ENCODE peak calls at places on chromosomes 7 and 10, in five cellular contexts. W is IMR-90, O is neuronal stem cell, U is mesenchymal stem cell, Y is trophoblast cell. S is an unnamed sample.

GRCh38 chr7:141268614-141269013 is 194.8 kb downstream of the TMEM178B start:
- DNase-seq in Y (no peak), U (no peak), W (no peak), O (no peak), S (no peak)

GRCh38 chr7:65251851-65252620 is 121.6 kb upstream of the ZNF92 start:
- DNase-seq in Y (peak; percentile 62), U (peak; percentile 57), W (peak; percentile 19), O (peak; percentile 80), S (peak; percentile 97)

GRCh38 chr10:62414359-62414758 is 40.2 kb downstream of the ZNF365 start:
- DNase-seq in U (no peak), Y (no peak), W (no peak), O (no peak), S (peak; percentile 27)

GRCh38 chr10:106573106-106573505 is 591.4 kb downstream of the SORCS1 start:
- DNase-seq in O (no peak), W (peak; percentile 69), Y (no peak), U (no peak), S (peak; percentile 39)

GRCh38 chr7:104153287-104153686 is 54.5 kb downstream of the ORC5 start:
- DNase-seq in W (no peak), U (no peak), O (no peak), Y (no peak), S (no peak)

GRCh38 chr10:132446661-132447445 is 49.9 kb downstream of the PWWP2B start:
- DNase-seq in Y (peak; percentile 81), W (peak; percentile 19), U (peak; percentile 52), O (no peak), S (peak; percentile 60)

GRCh38 chr7:143906895-143907294 is 4.9 kb upstream of the TCAF1 start:
- DNase-seq in Y (peak; percentile 79), W (no peak), O (peak; percentile 54), U (no peak), S (peak; percentile 83)

GRCh38 chr7:76262683-76263402 is 39.6 kb upstream of the HSPB1 start:
- DNase-seq in O (peak; percentile 62), U (peak; percentile 69), W (peak; percentile 60), Y (peak; percentile 65), S (peak; percentile 85)

GRCh38 chr7:47786557-47787248 is 161.6 kb downstream of the PKD1L1 start:
- DNase-seq in W (peak; percentile 99), U (peak; percentile 99), Y (peak; percentile 98), O (peak; percentile 35), S (peak; percentile 93)

GRCh38 chr10:92387289-92387940 is 96.4 kb downstream of the MARCHF5 start:
- DNase-seq in O (peak; percentile 88), Y (peak; percentile 68), U (peak; percentile 78), W (peak; percentile 75), S (peak; percentile 98)

GRCh38 chr10:75021851-75022250 is 89.6 kb upstream of the SAMD8 start:
- DNase-seq in W (no peak), Y (no peak), O (no peak), U (no peak), S (no peak)

GRCh38 chr10:4670737-4671136 is 155.3 kb upstream of the AKR1E2 start:
- DNase-seq in Y (peak; percentile 82), O (no peak), U (peak; percentile 34), W (peak; percentile 41), S (no peak)

GRCh38 chr7:33050425-33051318 is 11.9 kb downstream of the NT5C3A start:
- DNase-seq in Y (peak; percentile 78), W (peak; percentile 59), U (peak; percentile 65), O (no peak), S (peak; percentile 47)

GRCh38 chr10:27240891-27241639 is 468 bp upstream of the ACBD5 start:
- DNase-seq in W (no peak), Y (peak; percentile 59), U (peak; percentile 44), O (peak; percentile 47), S (peak; percentile 80)

GRCh38 chr10:111103196-111103595 is 26.4 kb downstream of the ADRA2A start:
- DNase-seq in O (no peak), Y (no peak), W (no peak), U (no peak), S (no peak)

GRCh38 chr7:103540986-103541385 is 95.0 kb upstream of the SLC26A5 start:
- DNase-seq in W (no peak), U (no peak), Y (no peak), O (no peak), S (no peak)

GRCh38 chr7:2029936-2030335 is 202.8 kb downstream of the MAD1L1 start:
- DNase-seq in U (no peak), O (no peak), Y (no peak), W (no peak), S (no peak)

GRCh38 chr10:44566786-44567185 is 181.9 kb upstream of the CXCL12 start:
- DNase-seq in Y (no peak), O (no peak), U (no peak), W (no peak), S (no peak)

GRCh38 chr10:47332946-47333345 is 10.7 kb downstream of the GDF2 start:
- DNase-seq in U (no peak), Y (peak; percentile 24), W (peak; percentile 31), O (no peak), S (no peak)
- H3K4me3 ChIP-seq in U (no peak overlapping the region), Y (no peak overlapping the region), W (no peak overlapping the region), O (no peak overlapping the region), S (no peak overlapping the region)

GRCh38 chr7:151061241-151062110 is 2.1 kb downstream of the SLC4A2 start:
- DNase-seq in U (peak; percentile 34), O (no peak), Y (no peak), W (no peak), S (peak; percentile 64)
- H3K18ac ChIP-seq in U (peak overlapping the region; percentile 44), O (peak overlapping the region; percentile 90), Y (peak overlapping the region; percentile 17), W (no peak overlapping the region), S (peak overlapping the region; percentile 8)

DNA sequence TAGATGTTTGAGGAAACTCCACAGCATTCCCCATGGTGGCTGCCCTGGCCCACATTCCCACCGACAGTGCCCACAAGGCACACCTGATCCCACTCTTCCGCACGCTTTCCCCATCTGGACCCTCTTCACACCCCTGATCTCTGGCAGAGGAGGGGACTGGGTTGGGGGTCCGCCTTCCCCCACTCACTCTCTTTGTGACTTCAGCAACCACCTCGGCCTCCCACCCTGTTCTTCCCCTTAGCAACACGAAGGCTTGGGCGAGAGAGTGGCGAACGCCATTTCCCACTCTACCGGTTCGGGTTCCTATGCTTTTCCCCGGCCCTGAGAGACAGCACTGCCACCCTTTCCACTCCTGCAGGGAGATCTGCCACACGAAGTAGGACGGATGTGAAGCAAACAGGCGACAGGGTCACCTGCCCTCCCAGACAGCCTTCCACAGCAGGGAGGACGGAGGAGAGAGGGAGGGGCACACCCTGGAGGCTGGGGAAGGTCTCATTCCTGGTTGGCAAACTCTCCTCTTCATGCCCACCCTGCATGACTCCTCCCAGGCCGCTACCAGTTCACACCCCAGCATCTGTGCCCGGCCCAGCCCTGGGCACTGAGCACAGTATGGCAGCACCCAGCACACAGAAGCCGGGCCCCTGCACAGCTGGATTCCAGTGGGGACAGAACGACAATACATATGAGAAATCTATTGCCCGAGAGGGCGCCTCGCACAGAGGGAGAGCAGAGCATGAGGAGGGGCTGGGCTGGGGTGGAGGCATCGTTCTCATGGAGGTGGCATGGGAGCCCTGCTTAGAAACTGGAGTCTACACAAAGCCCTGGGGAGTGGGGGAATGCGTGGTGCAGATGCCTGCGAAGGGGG is 93.5 kb downstream of the PAXIP1 start:
- DNase-seq in U (no peak), W (no peak), O (no peak), Y (no peak), S (no peak)
- H3K4me3 ChIP-seq in U (no peak overlapping the region), W (no peak overlapping the region), O (no peak overlapping the region), Y (no peak overlapping the region), S (no peak overlapping the region)

GRCh38 chr10:18137111-18137510 is 3.1 kb upstream of the CACNB2 start:
- DNase-seq in W (no peak), U (no peak), Y (no peak), O (no peak), S (no peak)

GRCh38 chr10:18140149-18140956 is at the start of gene CACNB2:
- DNase-seq in U (peak; percentile 34), O (peak; percentile 52), Y (peak; percentile 42), W (peak; percentile 51), S (peak; percentile 77)

GRCh38 chr10:18142151-18142550 is 1.9 kb downstream of the CACNB2 start:
- DNase-seq in Y (no peak), W (no peak), U (no peak), O (no peak), S (no peak)

GRCh38 chr10:18144928-18145327 is 4.7 kb downstream of the CACNB2 start:
- DNase-seq in W (no peak), Y (peak; percentile 14), U (peak; percentile 33), O (no peak), S (peak; percentile 62)

GRCh38 chr10:18140957-18141888 is 999 bp downstream of the CACNB2 start:
- DNase-seq in Y (peak; percentile 31), O (no peak), U (no peak), W (no peak), S (peak; percentile 63)
- H3K18ac ChIP-seq in Y (peak overlapping the region; percentile 27), O (peak overlapping the region; percentile 94), U (peak overlapping the region; percentile 66), W (no peak overlapping the region), S (peak overlapping the region; percentile 64)

GRCh38 chr10:123991622-123992570 is 100.3 kb upstream of the CPXM2 start:
- DNase-seq in Y (no peak), W (no peak), O (no peak), U (no peak), S (no peak)
- H3K4me3 ChIP-seq in Y (no peak overlapping the region), W (no peak overlapping the region), O (no peak overlapping the region), U (no peak overlapping the region), S (no peak overlapping the region)

GRCh38 chr10:101618871-101619270 is 30.8 kb downstream of the DPCD start:
- DNase-seq in U (no peak), W (no peak), O (no peak), Y (no peak), S (no peak)

GRCh38 chr10:101617824-101618568 is 29.9 kb downstream of the DPCD start:
- DNase-seq in W (no peak), Y (no peak), O (no peak), U (no peak), S (no peak)

GRCh38 chr10:101616415-101617101 is 28.4 kb downstream of the DPCD start:
- DNase-seq in Y (no peak), O (no peak), U (no peak), W (no peak), S (peak; percentile 72)

GRCh38 chr10:101617102-101617823 is 29.1 kb downstream of the DPCD start:
- DNase-seq in W (no peak), O (no peak), U (no peak), Y (no peak), S (peak; percentile 66)

DNA sequence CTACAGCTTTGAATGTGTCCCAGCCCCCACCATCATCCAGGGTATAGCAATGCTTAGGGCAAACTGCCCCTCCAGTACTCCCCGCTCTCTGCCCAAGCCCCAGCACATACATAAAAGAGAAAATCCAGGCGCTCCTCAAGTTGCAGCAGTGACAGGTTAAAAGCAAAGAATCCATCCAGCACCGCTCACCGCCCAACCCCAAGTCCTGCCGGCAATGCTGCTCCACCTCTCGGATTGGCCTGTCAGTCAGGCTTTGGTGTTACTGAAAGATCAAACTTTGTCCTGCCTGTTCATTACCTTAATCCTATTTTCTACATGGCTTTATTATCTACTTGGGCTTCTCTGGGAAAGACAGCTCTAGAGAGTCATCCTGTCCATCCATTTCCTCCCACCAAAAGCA is 31.9 kb downstream of the DPCD start:
- DNase-seq in O (no peak), Y (no peak), W (no peak), U (no peak), S (no peak)
- H3K18ac ChIP-seq in O (peak overlapping the region; percentile 91), Y (no peak overlapping the region), W (no peak overlapping the region), U (no peak overlapping the region), S (no peak overlapping the region)

S was measured in mesendoderm.